ENCODE peak calls at places on chromosomes 6 and 20, in six cellular contexts. Z is mesenchymal stem cell, V is H1, T is H9, R is IMR-90, H is neuronal stem cell. B is an unnamed sample.

GRCh38 chr6:33745558-33745957 is 1.1 kb downstream of the IP6K3 start:
- DNase-seq in Z (peak; percentile 77), V (no peak), T (no peak), R (peak; percentile 51), H (no peak), B (no peak)

GRCh38 chr20:61881416-61881815 is 184.3 kb downstream of the TAF4 start:
- DNase-seq in Z (no peak), V (no peak), T (no peak), R (no peak), H (no peak), B (no peak)

GRCh38 chr6:148112851-148113319 is 229.8 kb upstream of the SASH1 start:
- DNase-seq in Z (no peak), V (no peak), T (no peak), R (no peak), H (no peak), B (no peak)

GRCh38 chr20:36261389-36262105 is 25.3 kb downstream of the AAR2 start:
- DNase-seq in Z (no peak), V (no peak), T (no peak), R (no peak), H (no peak), B (peak; percentile 78)

GRCh38 chr6:151087861-151088598 is 151.7 kb upstream of the AKAP12 start:
- DNase-seq in Z (peak; percentile 83), V (no peak), T (no peak), R (peak; percentile 82), H (no peak), B (no peak)

GRCh38 chr6:128981716-128982115 is 98.8 kb downstream of the LAMA2 start:
- DNase-seq in Z (peak; percentile 19), V (no peak), T (no peak), R (no peak), H (no peak), B (peak; percentile 3)

GRCh38 chr20:35601990-35602389 is 13.6 kb upstream of the SPAG4 start:
- DNase-seq in Z (no peak), V (no peak), T (no peak), R (no peak), H (no peak), B (no peak)

GRCh38 chr20:17594443-17594842 is 24.6 kb downstream of the DSTN start:
- DNase-seq in Z (peak; percentile 77), V (no peak), T (no peak), R (peak; percentile 87), H (no peak), B (peak; percentile 89)

GRCh38 chr6:21922086-21922485 is 328.5 kb downstream of the SOX4 start:
- DNase-seq in Z (peak; percentile 34), V (no peak), T (peak; percentile 44), R (peak; percentile 41), H (peak; percentile 39), B (peak; percentile 34)

GRCh38 chr20:37494301-37494700 is 26.7 kb upstream of the NNAT start:
- DNase-seq in Z (no peak), V (no peak), T (no peak), R (no peak), H (no peak), B (no peak)

GRCh38 chr6:111576302-111576701 is 29.4 kb downstream of the TRAF3IP2 start:
- DNase-seq in Z (no peak), V (no peak), T (no peak), R (peak; percentile 67), H (no peak), B (no peak)

GRCh38 chr20:46063652-46064054 is 26.1 kb downstream of the NCOA5 start:
- DNase-seq in Z (no peak), V (no peak), T (no peak), R (no peak), H (no peak), B (no peak)

GRCh38 chr6:167742719-167743303 is 83.9 kb upstream of the AFDN start:
- DNase-seq in Z (peak; percentile 79), V (no peak), T (no peak), R (no peak), H (no peak), B (peak; percentile 11)

GRCh38 chr6:169905041-169905807 is 153.8 kb downstream of the ERMARD start:
- DNase-seq in Z (peak; percentile 60), V (no peak), T (no peak), R (peak; percentile 23), H (no peak), B (peak; percentile 4)

GRCh38 chr6:74551896-74552295 is 654.0 kb downstream of the COL12A1 start:
- DNase-seq in Z (no peak), V (no peak), T (no peak), R (peak; percentile 71), H (no peak), B (no peak)

GRCh38 chr6:158290659-158291058 is 21.6 kb upstream of the TULP4 start:
- DNase-seq in Z (no peak), V (no peak), T (no peak), R (no peak), H (no peak), B (no peak)

GRCh38 chr6:112223070-112223861 is 31.1 kb downstream of the LAMA4 start:
- DNase-seq in Z (peak; percentile 69), V (no peak), T (no peak), R (peak; percentile 92), H (no peak), B (peak; percentile 5)

GRCh38 chr6:13277231-13277630 is 51.1 kb downstream of the TBC1D7 start:
- DNase-seq in Z (no peak), V (no peak), T (no peak), R (no peak), H (no peak), B (no peak)

GRCh38 chr20:48862279-48862678 is 34.5 kb upstream of the PREX1 start:
- DNase-seq in Z (no peak), V (no peak), T (no peak), R (no peak), H (no peak), B (no peak)

GRCh38 chr6:170232186-170233002 is 58.5 kb downstream of the DLL1 start:
- DNase-seq in Z (peak; percentile 3), V (no peak), T (no peak), R (peak; percentile 62), H (no peak), B (peak; percentile 51)

GRCh38 chr6:144722214-144722737 is 437.1 kb downstream of the UTRN start:
- DNase-seq in Z (no peak), V (no peak), T (no peak), R (peak; percentile 12), H (no peak), B (no peak)

GRCh38 chr20:44613575-44613974 is 31.2 kb downstream of the PKIG start:
- DNase-seq in Z (no peak), V (no peak), T (no peak), R (no peak), H (no peak), B (no peak)

GRCh38 chr20:44609511-44610312 is 27.3 kb downstream of the PKIG start:
- DNase-seq in Z (peak; percentile 86), V (peak; percentile 85), T (peak; percentile 91), R (peak; percentile 78), H (peak; percentile 80), B (peak; percentile 96)

GRCh38 chr20:44610313-44610965 is 28.1 kb downstream of the PKIG start:
- DNase-seq in Z (no peak), V (no peak), T (no peak), R (no peak), H (no peak), B (no peak)

GRCh38 chr20:44606725-44607441 is 24.5 kb downstream of the PKIG start:
- DNase-seq in Z (no peak), V (no peak), T (no peak), R (no peak), H (no peak), B (no peak)

DNA sequence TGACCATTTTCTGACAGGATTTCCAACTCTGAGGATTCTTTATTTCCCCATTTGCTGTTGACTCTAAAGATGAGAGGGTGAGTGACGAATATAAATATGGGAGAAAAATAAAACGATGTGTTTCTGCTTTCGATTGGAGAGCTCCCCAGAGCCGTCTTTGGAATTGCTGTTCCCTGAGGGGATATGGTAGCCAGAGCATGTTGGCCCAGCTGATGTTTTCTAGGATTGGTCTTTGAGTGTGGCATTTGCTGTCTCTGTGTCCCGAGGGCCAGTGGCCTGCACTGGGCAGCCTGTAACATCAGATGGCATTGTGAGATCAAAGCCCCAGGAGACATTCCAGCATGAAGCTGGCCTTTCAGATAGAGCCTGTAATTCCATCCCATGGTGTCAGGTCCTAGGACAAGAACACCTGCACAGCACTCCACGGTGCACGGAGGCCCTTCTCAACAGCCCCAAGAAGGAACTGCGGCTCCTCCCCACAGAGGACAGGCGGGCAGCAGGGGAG is 26.7 kb downstream of the PKIG start:
- DNase-seq in Z (no peak), V (no peak), T (no peak), R (no peak), H (no peak), B (peak; percentile 52)
- H2AFZ ChIP-seq in Z (no peak overlapping the region), V (peak overlapping the region; percentile 56), T (no peak overlapping the region), R (peak overlapping the region; percentile 72), H (peak overlapping the region; percentile 75), B (peak overlapping the region; percentile 19)

DNA sequence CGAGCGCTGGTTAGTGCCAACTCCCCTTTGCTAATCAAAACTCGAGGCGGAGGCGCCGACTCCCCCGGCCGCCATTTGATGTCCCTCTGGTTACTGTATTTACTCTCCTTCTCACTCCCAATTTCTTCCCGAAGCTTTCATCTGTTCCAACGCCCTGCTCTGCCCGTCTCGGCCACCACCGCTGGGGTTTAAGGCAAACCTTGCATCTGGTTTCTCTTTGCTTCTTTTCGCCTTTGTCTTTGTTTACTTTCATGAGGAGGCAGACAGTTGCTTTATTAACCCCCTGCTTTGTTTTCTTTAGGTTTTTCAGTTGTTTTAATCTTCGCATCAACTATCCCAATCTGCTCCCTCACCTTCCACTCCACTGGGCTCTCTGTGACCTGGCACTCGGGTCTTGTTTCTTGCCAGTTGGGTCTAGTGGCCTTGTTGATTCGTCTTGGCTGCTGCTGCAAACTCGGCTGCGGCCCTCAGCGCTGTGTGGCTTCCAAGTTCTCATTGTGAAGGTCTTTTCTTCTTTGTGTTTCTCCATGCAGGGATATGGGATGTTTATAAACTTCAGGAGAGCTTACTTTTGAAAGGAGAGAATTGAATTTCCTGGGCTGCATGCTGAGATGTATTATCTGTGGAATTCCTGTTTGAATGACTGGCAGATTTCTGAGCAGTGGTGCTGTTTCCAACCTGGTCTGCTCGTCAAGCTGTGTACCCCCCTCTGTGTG is 155.1 kb downstream of the CDC5L start:
- DNase-seq in Z (no peak), V (peak; percentile 46), T (peak; percentile 48), R (no peak), H (peak; percentile 53), B (no peak)
- H2BK5ac ChIP-seq in Z (no peak overlapping the region), V (peak overlapping the region; percentile 92), T (peak overlapping the region; percentile 76), R (no peak overlapping the region), H (no peak overlapping the region), B (no peak overlapping the region)

GRCh38 chr20:58131581-58132142 is 96.8 kb downstream of the ANKRD60 start:
- DNase-seq in Z (no peak), V (no peak), T (peak; percentile 12), R (peak; percentile 1), H (no peak), B (no peak)
- H2AFZ ChIP-seq in Z (no peak overlapping the region), V (no peak overlapping the region), T (no peak overlapping the region), R (no peak overlapping the region), H (peak overlapping the region; percentile 30), B (no peak overlapping the region)

DNA sequence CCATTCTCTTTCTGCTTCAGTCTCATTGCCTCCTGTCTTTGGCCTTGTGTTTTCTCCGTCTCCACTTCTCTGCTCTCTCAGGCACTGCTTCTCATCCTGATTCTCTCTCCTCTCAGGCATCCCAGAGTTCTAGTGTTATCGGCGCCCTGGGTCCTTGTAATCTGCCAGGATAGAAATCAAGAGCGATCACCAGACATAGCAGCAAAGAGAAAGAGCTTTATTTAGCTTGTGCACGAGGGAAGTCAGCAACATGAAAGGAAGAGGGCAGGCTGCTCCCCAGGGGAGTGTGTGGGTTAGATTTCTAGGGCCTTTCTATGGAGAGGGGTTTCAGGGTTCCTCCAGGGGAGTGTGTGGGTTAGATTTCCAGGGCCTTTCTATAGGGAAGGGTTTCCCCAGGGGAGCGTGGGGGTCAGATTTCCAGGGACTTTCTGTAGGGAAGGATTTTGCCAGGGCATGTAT is 32.5 kb downstream of the SUN5 start:
- DNase-seq in Z (no peak), V (no peak), T (peak; percentile 22), R (no peak), H (no peak), B (no peak)
- H2BK5ac ChIP-seq in Z (no peak overlapping the region), V (peak overlapping the region; percentile 54), T (no peak overlapping the region), R (no peak overlapping the region), H (peak overlapping the region; percentile 11), B (no peak overlapping the region)